ENCODE peak calls at places on chromosomes 16 and 17, in ten cellular contexts. U, S, M, L, J, O, F, A, Q and Y are unnamed samples. For H3K4me1, the result is how much of the 10 kb centered on the place peaks cover.

GRCh38 chr17:73067075-73067474 is 25.4 kb downstream of the SLC39A11 start:
- DNase-seq in O (no peak), F (no peak), M (no peak), S (no peak), L (no peak), A (no peak), U (no peak), J (no peak), Q (peak), Y (no peak)

GRCh38 chr17:49553676-49554335 is 21.9 kb upstream of the NXPH3 start:
- DNase-seq in M (no peak), F (no peak), S (no peak), U (no peak), J (no peak), A (no peak), L (no peak), Q (no peak), O (no peak), Y (no peak)

GRCh38 chr17:61128671-61129115 is 270.9 kb upstream of the TBX2 start:
- DNase-seq in F (no peak), Q (no peak), J (no peak), L (no peak), A (no peak), O (no peak), M (no peak), U (no peak), S (no peak), Y (no peak)

GRCh38 chr16:20364051-20364450 is 11.5 kb upstream of the UMOD start:
- DNase-seq in F (no peak), S (no peak), Q (no peak), J (no peak), M (no peak), L (no peak), U (no peak), O (no peak), A (no peak), Y (no peak)

GRCh38 chr17:75428775-75429469 is 23.4 kb upstream of the GRB2 start:
- DNase-seq in M (no peak), O (no peak), F (no peak), A (no peak), L (no peak), Q (peak), S (no peak), J (no peak), U (peak), Y (no peak)

GRCh38 chr17:15456972-15457722 is 10.3 kb downstream of the CDRT4 start:
- DNase-seq in O (no peak), M (peak), F (no peak), A (no peak), J (no peak), U (peak), Q (peak), S (no peak), L (no peak), Y (peak)

GRCh38 chr17:27627514-27627913 is 3.5 kb upstream of the LGALS9 start:
- DNase-seq in U (no peak), Q (no peak), S (no peak), L (no peak), F (no peak), M (no peak), O (no peak), A (no peak), J (no peak), Y (no peak)

GRCh38 chr16:85302018-85302847 is 190.0 kb upstream of the CIBAR2 start:
- DNase-seq in F (no peak), S (no peak), U (no peak), Q (peak), M (no peak), A (no peak), L (no peak), J (no peak), O (no peak), Y (no peak)

GRCh38 chr16:47719713-47720112 is 258.6 kb downstream of the PHKB start:
- DNase-seq in U (no peak), S (no peak), Q (no peak), M (no peak), J (no peak), L (no peak), O (no peak), A (no peak), F (no peak), Y (no peak)

GRCh38 chr17:73650617-73651200 is 6.5 kb upstream of the SDK2 start:
- DNase-seq in M (no peak), S (no peak), L (no peak), O (no peak), F (no peak), U (no peak), J (no peak), A (no peak), Q (no peak), Y (no peak)

GRCh38 chr17:828761-829160 is 46.6 kb downstream of the MRM3 start:
- DNase-seq in J (no peak), L (no peak), M (no peak), U (no peak), S (no peak), A (no peak), F (no peak), O (no peak), Q (peak), Y (no peak)

GRCh38 chr16:13205352-13205751 is 304.0 kb downstream of the SHISA9 start:
- DNase-seq in S (no peak), U (no peak), L (no peak), M (no peak), Q (no peak), J (no peak), F (no peak), O (no peak), A (no peak), Y (no peak)

GRCh38 chr16:57140866-57141668 is 44.8 kb downstream of the PSME3IP1 start:
- DNase-seq in M (no peak), S (no peak), F (peak), U (no peak), L (no peak), O (peak), Q (no peak), J (no peak), A (no peak), Y (no peak)

GRCh38 chr17:21263351-21263750 is 10.1 kb upstream of the NATD1 start:
- DNase-seq in M (no peak), Q (peak), L (no peak), A (no peak), U (peak), S (no peak), O (no peak), F (no peak), J (no peak), Y (no peak)

GRCh38 chr17:45284176-45285140 is 22.6 kb upstream of the SPATA32 start:
- DNase-seq in J (no peak), O (peak), U (peak), A (peak), F (peak), Q (no peak), M (peak), L (no peak), S (peak), Y (no peak)

GRCh38 chr16:88977028-88977844 is at the start of gene CBFA2T3:
- DNase-seq in M (peak), U (no peak), Q (no peak), S (peak), O (no peak), L (no peak), J (peak), A (peak), F (peak), Y (peak)

GRCh38 chr16:89398924-89399323 is 91.4 kb downstream of the ANKRD11 start:
- DNase-seq in F (peak), Q (no peak), M (no peak), J (no peak), O (no peak), S (no peak), A (no peak), U (no peak), L (no peak), Y (no peak)

GRCh38 chr17:4140125-4140524 is 2.7 kb downstream of the ZZEF1 start:
- DNase-seq in A (no peak), U (no peak), S (no peak), M (no peak), J (no peak), F (no peak), L (no peak), O (no peak), Q (no peak), Y (no peak)

GRCh38 chr17:71942626-71943025 is 178.2 kb upstream of the SOX9 start:
- DNase-seq in Q (no peak), L (no peak), A (no peak), J (no peak), M (no peak), F (no peak), S (no peak), U (no peak), O (no peak), Y (no peak)

DNA sequence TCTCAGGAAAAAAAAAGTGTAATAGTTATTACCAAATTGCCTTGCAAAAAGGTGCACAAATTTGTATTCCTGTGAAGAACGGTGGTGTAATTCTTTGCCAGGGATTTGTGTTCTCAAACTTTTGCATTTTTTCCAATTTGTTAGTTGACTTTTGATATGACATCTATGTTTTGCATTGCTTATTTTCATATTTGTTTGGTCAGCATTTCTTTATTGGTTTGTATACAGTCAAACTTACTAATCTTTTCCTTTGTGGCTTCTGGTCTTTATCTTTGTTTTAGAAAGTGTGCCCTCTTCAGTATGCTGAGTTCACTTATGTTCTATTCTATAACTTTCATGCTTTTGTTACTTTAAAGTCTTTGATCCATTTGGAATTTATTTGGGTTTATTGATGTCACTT is 226.2 kb upstream of the ZFHX3 start:
- DNase-seq in O (no peak), J (no peak), M (no peak), A (no peak), Q (no peak), U (no peak), S (no peak), L (no peak), F (no peak), Y (no peak)
- H3K4me1 ChIP-seq in O (under half), J (under half), M (under half), A (under half), Q (under half), U (under half), S (under half), L (under half), F (under half), Y (under half)

GRCh38 chr16:30526823-30527634 is 663 bp upstream of the ZNF768 start:
- DNase-seq in Q (peak), A (peak), J (peak), O (peak), U (peak), M (peak), F (peak), L (peak), S (peak), Y (peak)
- TF ChIP-seq CTCF in Q (peak), A (peak), J (peak), O (no peak), U (peak), M (no peak), F (peak), L (no peak), S (peak), Y (no peak)

GRCh38 chr17:77163521-77164280 is 22.9 kb downstream of the SEC14L1 start:
- DNase-seq in L (no peak), M (no peak), F (no peak), O (no peak), Q (no peak), U (no peak), S (no peak), J (no peak), A (no peak), Y (no peak)
- H3K4me1 ChIP-seq in L (under half), M (half or more), F (under half), O (under half), Q (under half), U (under half), S (half or more), J (half or more), A (under half), Y (under half)

GRCh38 chr16:24328835-24329418 is 72.8 kb downstream of the CACNG3 start:
- DNase-seq in J (no peak), Q (no peak), U (no peak), M (no peak), L (no peak), O (no peak), F (no peak), S (no peak), A (no peak), Y (no peak)
- TF ChIP-seq CTCF in J (no peak), Q (no peak), U (no peak), M (no peak), L (no peak), O (no peak), F (no peak), S (no peak), A (no peak), Y (no peak)

GRCh38 chr16:24984101-24984500 is 31.1 kb downstream of the ARHGAP17 start:
- DNase-seq in F (no peak), L (no peak), U (no peak), Q (no peak), O (no peak), J (no peak), M (no peak), S (no peak), A (no peak), Y (no peak)
- H3K4me1 ChIP-seq in F (under half), L (under half), U (under half), Q (under half), O (under half), J (half or more), M (half or more), S (half or more), A (half or more), Y (under half)